ENCODE peak calls at places on chromosomes 4 and X, in four cellular contexts. P, Z, R and C are unnamed samples.

GRCh38 chrX:115234220-115234557 is 293 bp upstream of the LRCH2 start:
- DNase-seq in P (no peak), R (no peak), Z (no peak), C (no peak)

GRCh38 chr4:177938226-177938625 is 496.0 kb upstream of the AGA start:
- DNase-seq in P (no peak), Z (no peak), R (no peak), C (no peak)

GRCh38 chr4:7924163-7924562 is 15.5 kb downstream of the AFAP1 start:
- DNase-seq in R (no peak), P (no peak), Z (no peak), C (no peak)

GRCh38 chr4:4558881-4559280 is 17.0 kb upstream of the STX18 start:
- DNase-seq in R (no peak), P (no peak), Z (no peak), C (no peak)

GRCh38 chr4:158624889-158625478 is 46.7 kb downstream of the C4orf46 start:
- DNase-seq in R (peak; percentile 23), P (no peak), Z (no peak), C (no peak)

GRCh38 chrX:39652336-39652735 is 445.4 kb downstream of the BCOR start:
- DNase-seq in Z (no peak), R (peak; percentile 22), P (peak; percentile 47), C (no peak)

GRCh38 chr4:92359481-92359880 is 55.7 kb downstream of the GRID2 start:
- DNase-seq in P (no peak), Z (no peak), R (no peak), C (no peak)

GRCh38 chr4:170420255-170420693 is 330.5 kb upstream of the AADAT start:
- DNase-seq in R (no peak), Z (no peak), P (no peak), C (no peak)

GRCh38 chr4:87555751-87556619 is 26.8 kb upstream of the SPARCL1 start:
- DNase-seq in P (no peak), R (no peak), Z (peak; percentile 67), C (no peak)

GRCh38 chr4:145776208-145776607 is 96.3 kb downstream of the C4orf51 start:
- DNase-seq in P (no peak), R (no peak), Z (no peak), C (no peak)

GRCh38 chr4:17613761-17614415 is 553 bp upstream of the MED28 start:
- DNase-seq in Z (no peak), P (peak; percentile 12), R (no peak), C (no peak)

GRCh38 chr4:57443308-57444243 is 333.4 kb upstream of the IGFBP7 start:
- DNase-seq in R (no peak), Z (no peak), P (no peak), C (no peak)

DNA sequence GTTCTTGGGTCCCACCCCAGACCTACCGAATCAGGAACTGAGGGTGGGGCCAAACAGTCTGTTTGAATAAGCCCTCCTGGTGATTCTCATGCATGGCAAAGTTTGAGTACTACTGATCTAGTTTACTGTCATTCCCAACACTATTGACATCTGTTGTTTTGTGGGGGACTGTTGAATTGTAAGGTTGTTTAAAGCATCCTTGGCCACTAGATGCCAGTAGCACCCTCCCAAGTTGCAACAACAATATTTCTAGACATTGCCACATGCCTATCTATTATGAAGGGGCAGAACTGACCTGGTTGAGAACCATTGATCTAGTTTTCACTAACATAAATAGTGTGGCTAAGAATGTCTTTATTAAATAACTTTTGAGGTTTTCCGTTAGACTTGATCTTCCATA is 15.1 kb downstream of the TAF9B start:
- DNase-seq in Z (no peak), R (no peak), P (no peak), C (no peak)
- TF ChIP-seq CTCF in Z (no peak), R (no peak), P (no peak), C (no peak)

GRCh38 chr4:112636688-112637551 is at the start of the genes LARP7 and ZGRF1:
- DNase-seq in Z (peak; percentile 99), R (peak; percentile 86), P (peak; percentile 99), C (peak; percentile 38)
- TF ChIP-seq CTCF in Z (peak; percentile 97), R (peak; percentile 76), P (peak; percentile 94), C (peak; percentile 76)

DNA sequence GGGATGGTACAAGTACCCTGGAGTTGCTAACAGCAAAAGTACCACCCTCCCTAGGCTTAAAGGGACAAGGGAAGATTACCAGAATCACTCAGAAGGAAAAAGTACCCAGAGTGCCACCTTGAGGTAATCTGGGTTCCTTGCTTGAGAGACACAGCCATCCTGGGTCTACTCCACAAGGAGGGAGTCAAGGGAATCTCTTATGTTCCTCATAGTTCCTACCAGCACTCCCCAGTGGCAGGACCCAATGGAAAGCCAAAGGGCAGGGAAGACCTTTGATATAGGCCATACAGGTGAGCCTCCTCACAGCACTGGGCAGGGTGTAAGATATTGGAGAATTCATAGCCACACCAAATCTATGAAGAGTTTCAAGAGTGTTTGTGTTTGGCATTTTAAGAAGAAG is 5.7 kb downstream of the IL2 start:
- DNase-seq in R (no peak), Z (no peak), P (peak; percentile 15), C (no peak)
- TF ChIP-seq CTCF in R (no peak), Z (no peak), P (peak; percentile 4), C (peak; percentile 56)

GRCh38 chr4:71130827-71131603 is 137.6 kb downstream of the DCK start:
- DNase-seq in Z (no peak), P (no peak), R (no peak), C (no peak)
- TF ChIP-seq CTCF in Z (peak; percentile 33), P (no peak), R (no peak), C (peak; percentile 18)

GRCh38 chrX:9983463-9983862 is 16.3 kb downstream of the CLDN34 start:
- DNase-seq in Z (no peak), R (no peak), P (no peak), C (no peak)
- TF ChIP-seq CTCF in Z (no peak), R (no peak), P (no peak), C (no peak)

DNA sequence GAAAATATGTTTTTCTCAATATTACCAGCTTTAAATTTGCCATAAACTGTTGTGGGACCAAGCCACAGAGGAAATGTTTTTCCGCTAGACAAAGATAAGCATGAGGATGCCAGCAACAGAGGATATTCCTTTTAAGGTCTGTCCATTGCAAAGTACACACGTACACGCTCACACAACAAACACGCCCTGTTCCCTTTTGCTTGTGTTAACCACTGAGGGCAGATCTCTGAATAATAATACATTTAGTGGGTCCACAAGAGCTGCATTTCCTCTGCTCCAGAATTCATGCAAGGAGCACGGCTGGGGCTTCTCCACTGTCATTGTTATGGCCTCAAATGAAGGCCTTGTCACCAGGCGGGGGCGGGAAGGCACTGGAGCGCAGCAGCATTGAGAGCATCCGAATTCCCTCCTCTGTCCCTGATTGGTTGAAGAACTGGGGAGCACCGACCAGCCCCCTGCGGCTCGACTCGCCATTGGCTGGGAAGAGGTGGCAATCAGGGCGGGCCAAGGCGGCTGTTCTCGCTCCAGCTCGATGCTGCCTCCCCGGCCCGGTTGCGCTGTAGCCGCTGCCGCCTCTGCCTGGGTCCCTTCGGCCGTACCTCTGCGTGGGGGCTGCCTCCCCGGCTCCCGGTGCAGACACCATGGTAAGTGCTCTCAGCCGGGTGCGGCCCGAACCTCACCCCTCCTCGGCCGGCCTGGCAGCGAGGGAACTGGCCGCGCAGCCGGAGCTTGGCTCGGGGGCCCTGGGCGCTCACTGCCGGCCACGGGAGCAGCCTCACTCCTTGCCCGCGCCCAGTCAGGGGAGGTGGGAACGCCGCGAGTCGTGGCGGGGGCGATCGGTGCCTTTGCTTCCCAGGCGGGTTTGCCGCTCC is at the start of gene GUCY1B1:
- DNase-seq in R (peak; percentile 96), P (peak; percentile 83), Z (peak; percentile 97), C (peak; percentile 36)
- TF ChIP-seq CTCF in R (peak; percentile 1), P (no peak), Z (peak; percentile 42), C (no peak)

GRCh38 chrX:119181491-119181890 is 53.9 kb upstream of the KIAA1210 start:
- DNase-seq in R (no peak), P (no peak), Z (no peak), C (no peak)
- TF ChIP-seq CTCF in R (no peak), P (no peak), Z (no peak), C (no peak)